ENCODE peak calls at places on chromosomes 13 and 19, in four cellular contexts. Y, F, K and H are unnamed samples.

GRCh38 chr19:17243340-17243853 is 2.3 kb downstream of the NR2F6 start:
- DNase-seq in Y (no peak), F (peak; percentile 56), K (no peak), H (no peak)

GRCh38 chr19:46630806-46631205 is 5.2 kb downstream of the GNG8 start:
- DNase-seq in Y (no peak), F (no peak), K (no peak), H (no peak)

GRCh38 chr19:48445256-48445605 is 552 bp upstream of the GRWD1 start:
- DNase-seq in Y (no peak), F (peak; percentile 62), K (no peak), H (no peak)

GRCh38 chr13:85543144-85543543 is 256.1 kb downstream of the SLITRK6 start:
- DNase-seq in Y (no peak), F (no peak), K (no peak), H (no peak)

GRCh38 chr13:112119192-112120030 is 52.5 kb downstream of the SOX1 start:
- DNase-seq in Y (no peak), F (no peak), K (no peak), H (no peak)

GRCh38 chr13:39998166-39998565 is 342.7 kb downstream of the COG6 start:
- DNase-seq in Y (no peak), F (no peak), K (no peak), H (no peak)

GRCh38 chr13:36345438-36346221 is 564 bp downstream of the SPART start:
- DNase-seq in Y (no peak), F (peak; percentile 87), K (peak; percentile 12), H (peak; percentile 42)

GRCh38 chr13:51620165-51620983 is 36.1 kb downstream of the WDFY2 start:
- DNase-seq in Y (no peak), F (peak; percentile 69), K (no peak), H (no peak)

GRCh38 chr13:64446372-64446771 is 2783.8 kb downstream of the PCDH9 start:
- DNase-seq in Y (no peak), F (no peak), K (no peak), H (no peak)

GRCh38 chr13:24563087-24563486 is 50.5 kb upstream of the PARP4 start:
- DNase-seq in Y (no peak), F (no peak), K (no peak), H (no peak)

GRCh38 chr13:79481685-79482052 is 714 bp downstream of the NDFIP2 start:
- DNase-seq in Y (peak; percentile 20), F (peak; percentile 30), K (peak; percentile 12), H (no peak)

GRCh38 chr19:49592486-49593232 is 1.7 kb downstream of the PRR12 start:
- DNase-seq in Y (no peak), F (no peak), K (no peak), H (no peak)

GRCh38 chr13:45678282-45678681 is 23.8 kb upstream of the CBY2 start:
- DNase-seq in Y (no peak), F (no peak), K (no peak), H (no peak)

GRCh38 chr13:55977436-55977835 is 1163.3 kb upstream of the PRR20A start:
- DNase-seq in Y (no peak), F (no peak), K (no peak), H (no peak)

GRCh38 chr19:40523322-40524047 is 53.2 kb upstream of the SHKBP1 start:
- DNase-seq in Y (no peak), F (peak; percentile 67), K (peak; percentile 15), H (no peak)

GRCh38 chr19:10636304-10636972 is 11.1 kb downstream of the SLC44A2 start:
- DNase-seq in Y (no peak), F (peak; percentile 68), K (no peak), H (no peak)

GRCh38 chr19:18650468-18651001 is 13.7 kb downstream of the KLHL26 start:
- DNase-seq in Y (no peak), F (peak; percentile 94), K (no peak), H (no peak)

GRCh38 chr13:77698211-77699058 is 948 bp downstream of the SLAIN1 start:
- DNase-seq in Y (peak; percentile 14), F (peak; percentile 69), K (peak; percentile 41), H (no peak)

GRCh38 chr19:940591-941291 is 14.9 kb downstream of the ARID3A start:
- DNase-seq in Y (no peak), F (peak; percentile 89), K (peak; percentile 63), H (no peak)

GRCh38 chr19:46925548-46925950 is 64.8 kb downstream of the ARHGAP35 start:
- DNase-seq in Y (no peak), F (no peak), K (no peak), H (no peak)

GRCh38 chr19:34577531-34578101 is 96.1 kb downstream of the WTIP start:
- DNase-seq in Y (no peak), F (no peak), K (no peak), H (no peak)

GRCh38 chr13:43107780-43108179 is 84.4 kb downstream of the DNAJC15 start:
- DNase-seq in Y (no peak), F (no peak), K (no peak), H (no peak)

GRCh38 chr19:13756210-13756609 is 8.1 kb upstream of the MRI1 start:
- DNase-seq in Y (no peak), F (no peak), K (no peak), H (no peak)

GRCh38 chr13:88068975-88069374 is 397.8 kb downstream of the SLITRK5 start:
- DNase-seq in Y (no peak), F (peak; percentile 8), K (no peak), H (no peak)

GRCh38 chr19:13723206-13723605 is 41.1 kb upstream of the MRI1 start:
- DNase-seq in Y (no peak), F (no peak), K (no peak), H (no peak)

GRCh38 chr19:53190253-53190652 is 2.9 kb downstream of the ZNF665 start:
- DNase-seq in Y (no peak), F (no peak), K (no peak), H (no peak)

GRCh38 chr13:99992912-99993311 is 11.3 kb downstream of the ZIC2 start:
- DNase-seq in Y (no peak), F (no peak), K (no peak), H (no peak)

GRCh38 chr19:29785955-29786589 is 25.7 kb upstream of the CCNE1 start:
- DNase-seq in Y (no peak), F (no peak), K (no peak), H (no peak)

GRCh38 chr19:6394831-6395230 is 1.9 kb upstream of the GTF2F1 start:
- DNase-seq in Y (no peak), F (no peak), K (no peak), H (no peak)

GRCh38 chr19:10010247-10010691 is at the start of gene COL5A3:
- DNase-seq in Y (no peak), F (peak; percentile 93), K (no peak), H (no peak)